ENCODE peak calls at places on chromosome 12, in seven cellular contexts. T is Panc1, R is endothelial cell, V is GM23338, C is lower leg skin, N is WTC11, G is fibroblast of lung. L is an unnamed sample.
A peak's percentile ranks its signal among the peaks of the same experiment; 100 is the strongest.

GRCh38 chr12:51746416-51746815 is 102.1 kb downstream of the FIGNL2 start:
- DNase-seq in V (no peak), G (no peak), C (no peak), T (no peak), N (no peak), R (no peak), L (no peak)

GRCh38 chr12:49014547-49014946 is 4.0 kb downstream of the PRKAG1 start:
- DNase-seq in V (peak; percentile 28), T (no peak), N (no peak), C (no peak), G (peak; percentile 49), R (no peak), L (no peak)

GRCh38 chr12:129873458-129873857 is 30.4 kb downstream of the TMEM132D start:
- DNase-seq in G (no peak), C (no peak), V (no peak), N (no peak), R (no peak), T (no peak), L (no peak)

GRCh38 chr12:101727098-101727497 is 12.2 kb downstream of the SYCP3 start:
- DNase-seq in G (no peak), T (no peak), R (no peak), N (no peak), V (no peak), C (no peak), L (no peak)

GRCh38 chr12:34303091-34303870 is 281.0 kb downstream of the ALG10 start:
- DNase-seq in C (peak; percentile 58), G (no peak), N (no peak), T (no peak), R (no peak), V (no peak), L (no peak)

GRCh38 chr12:88733003-88733402 is 152.7 kb upstream of the KITLG start:
- DNase-seq in G (no peak), R (no peak), T (no peak), N (no peak), V (no peak), C (no peak), L (no peak)

GRCh38 chr12:52139147-52139546 is 52.7 kb downstream of the KRT80 start:
- DNase-seq in G (no peak), N (no peak), V (no peak), C (no peak), R (no peak), T (no peak), L (no peak)

GRCh38 chr12:105212431-105212830 is 23.5 kb downstream of the APPL2 start:
- DNase-seq in G (peak; percentile 22), N (no peak), T (no peak), V (no peak), C (no peak), R (no peak), L (no peak)

GRCh38 chr12:19856389-19856788 is 417.1 kb downstream of the AEBP2 start:
- DNase-seq in N (no peak), R (no peak), T (no peak), V (no peak), C (no peak), G (peak; percentile 27), L (no peak)

GRCh38 chr12:12714276-12715001 is 2.7 kb upstream of the CDKN1B start:
- DNase-seq in N (no peak), C (no peak), R (peak; percentile 16), V (peak; percentile 71), G (peak; percentile 39), T (no peak), L (no peak)

GRCh38 chr12:96879301-96879700 is 27.8 kb upstream of the NEDD1 start:
- DNase-seq in V (no peak), R (no peak), T (no peak), C (no peak), N (no peak), G (no peak), L (no peak)

GRCh38 chr12:78035913-78036658 is 205.4 kb downstream of the NAV3 start:
- DNase-seq in C (no peak), G (peak; percentile 37), R (peak; percentile 15), N (no peak), V (peak; percentile 17), T (no peak), L (no peak)

DNA sequence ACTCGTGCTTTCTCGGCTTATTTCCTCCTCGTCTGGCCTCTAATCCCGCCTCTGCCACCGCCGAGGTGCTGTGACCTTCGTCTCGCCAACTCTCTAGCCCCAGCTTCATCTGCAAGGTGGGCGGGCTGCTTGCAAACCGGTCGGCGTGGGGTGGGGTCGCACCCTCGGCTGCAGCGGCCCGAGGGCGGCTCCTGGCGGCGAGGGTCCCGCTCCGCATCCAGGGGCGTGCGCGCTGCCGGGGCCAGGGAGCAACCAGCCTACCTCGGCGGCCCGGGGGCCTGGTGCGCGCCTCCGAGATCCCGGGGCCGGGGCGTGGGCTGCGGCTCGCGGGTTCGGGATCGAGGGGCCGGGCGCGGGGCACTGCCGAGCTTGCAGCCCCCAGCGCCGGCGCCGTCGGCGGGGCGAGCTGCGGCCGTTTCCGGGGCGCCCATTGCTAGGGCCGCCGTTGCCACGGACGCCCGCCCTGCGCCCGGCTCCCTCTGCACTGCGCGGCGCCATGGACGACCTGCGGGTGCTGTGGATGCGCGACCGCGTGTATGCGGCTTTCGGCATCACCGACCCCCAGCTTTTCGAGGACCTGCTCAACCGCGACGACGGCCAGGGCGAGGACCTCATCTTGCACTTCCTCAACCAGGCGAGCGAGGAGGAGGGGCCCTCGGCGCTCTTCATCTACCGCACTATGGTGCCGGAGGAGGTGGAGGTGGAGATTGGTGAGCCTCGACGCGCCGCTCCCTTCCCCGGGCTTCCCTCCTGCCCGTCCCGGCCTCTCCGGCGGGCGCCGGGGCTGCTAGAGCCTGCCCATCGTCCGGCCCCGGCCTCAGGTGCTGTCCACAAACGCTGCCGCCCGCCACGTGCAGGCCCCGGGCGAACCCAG is at the start of gene DNAH10:
- DNase-seq in C (peak; percentile 84), R (peak; percentile 82), V (peak; percentile 88), G (peak; percentile 26), T (no peak), N (peak; percentile 84), L (peak; percentile 86)
- TF ChIP-seq CTCF in C (no peak), R (peak; percentile 43), V (peak; percentile 59), G (peak; percentile 11), T (peak; percentile 79), N (no peak), L (peak; percentile 52)

GRCh38 chr12:94616217-94616729 is 34.1 kb downstream of the TMCC3 start:
- DNase-seq in N (no peak), V (peak; percentile 17), R (no peak), T (no peak), G (no peak), C (no peak), L (no peak)
- TF ChIP-seq CTCF in N (no peak), V (no peak), R (no peak), T (no peak), G (no peak), C (no peak), L (no peak)

DNA sequence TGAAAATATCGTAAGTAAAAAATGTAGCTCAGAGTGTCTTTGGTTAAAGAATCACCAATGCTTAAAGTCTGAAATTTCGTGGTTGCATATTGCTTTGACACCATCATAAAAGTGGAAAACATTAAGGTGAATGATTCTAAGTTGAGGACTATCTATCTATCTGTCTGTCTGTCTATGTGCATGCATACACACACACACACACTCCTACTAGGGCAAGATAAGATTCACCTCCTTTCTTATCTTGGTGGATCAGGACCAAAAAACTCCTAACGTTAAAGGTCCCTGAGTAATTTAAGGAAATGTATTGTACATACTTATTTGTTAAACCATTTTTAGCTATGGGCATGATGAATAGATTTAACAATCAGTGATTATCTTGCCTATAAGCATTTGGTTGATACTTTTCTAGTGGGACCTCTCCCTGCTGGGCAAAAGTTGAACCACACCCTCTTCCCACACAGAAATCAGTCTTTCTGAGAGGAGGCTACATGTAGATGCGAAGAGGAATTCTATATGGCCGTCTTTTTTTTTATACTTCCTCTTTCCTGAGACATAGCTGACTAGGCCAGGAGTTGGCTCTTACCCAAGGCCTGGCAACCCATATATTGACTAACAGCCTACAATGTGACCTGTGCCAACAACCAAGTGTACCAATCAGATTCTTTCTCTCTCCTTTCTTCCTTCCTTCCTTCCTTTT is 19.3 kb upstream of the LLPH start:
- DNase-seq in C (no peak), V (peak; percentile 43), R (no peak), T (no peak), N (no peak), G (no peak), L (no peak)
- TF ChIP-seq CTCF in C (no peak), V (peak; percentile 10), R (peak; percentile 69), T (no peak), N (no peak), G (no peak), L (peak; percentile 41)

DNA sequence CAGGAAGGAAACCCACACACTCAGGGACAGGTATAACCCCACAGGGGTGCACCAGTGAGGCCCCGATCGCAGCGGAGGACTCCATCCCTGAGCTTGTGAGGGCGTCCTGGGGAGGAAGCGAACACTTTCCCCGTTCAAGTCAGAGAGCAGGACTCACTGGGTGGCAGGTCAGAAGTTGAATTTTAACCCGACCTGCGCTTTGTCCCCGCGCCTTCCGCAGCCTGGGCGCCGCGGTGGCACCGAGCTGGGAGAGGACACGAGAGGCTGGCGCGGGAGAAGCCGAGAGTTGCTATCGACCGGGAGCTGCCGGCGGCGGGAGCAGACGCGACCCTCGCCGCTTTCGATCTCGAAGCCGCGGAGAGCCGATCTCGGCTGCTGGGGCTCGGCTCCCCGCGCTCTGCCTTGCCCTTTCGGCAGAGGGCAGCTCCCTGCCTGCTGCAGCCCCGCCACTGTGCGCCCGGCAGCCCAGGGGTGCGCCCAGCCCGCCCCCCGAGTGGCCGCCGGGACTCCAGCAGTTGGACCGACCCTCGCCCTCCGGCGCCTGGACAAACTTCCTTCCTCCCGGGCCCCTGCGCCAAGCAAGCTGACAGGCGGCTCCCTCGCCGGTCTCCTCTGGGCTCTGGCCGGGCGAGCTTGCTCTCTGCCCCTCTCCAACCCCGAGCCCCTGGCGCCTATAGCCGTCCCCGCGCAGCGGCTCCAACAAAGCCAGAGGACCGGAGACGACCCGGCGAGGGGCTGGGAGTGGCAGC is 918 bp downstream of the LIN7A start:
- DNase-seq in R (peak; percentile 65), V (peak; percentile 87), G (peak; percentile 66), C (peak; percentile 86), T (no peak), N (peak; percentile 79), L (peak; percentile 79)
- TF ChIP-seq CTCF in R (no peak), V (no peak), G (no peak), C (no peak), T (no peak), N (no peak), L (no peak)

DNA sequence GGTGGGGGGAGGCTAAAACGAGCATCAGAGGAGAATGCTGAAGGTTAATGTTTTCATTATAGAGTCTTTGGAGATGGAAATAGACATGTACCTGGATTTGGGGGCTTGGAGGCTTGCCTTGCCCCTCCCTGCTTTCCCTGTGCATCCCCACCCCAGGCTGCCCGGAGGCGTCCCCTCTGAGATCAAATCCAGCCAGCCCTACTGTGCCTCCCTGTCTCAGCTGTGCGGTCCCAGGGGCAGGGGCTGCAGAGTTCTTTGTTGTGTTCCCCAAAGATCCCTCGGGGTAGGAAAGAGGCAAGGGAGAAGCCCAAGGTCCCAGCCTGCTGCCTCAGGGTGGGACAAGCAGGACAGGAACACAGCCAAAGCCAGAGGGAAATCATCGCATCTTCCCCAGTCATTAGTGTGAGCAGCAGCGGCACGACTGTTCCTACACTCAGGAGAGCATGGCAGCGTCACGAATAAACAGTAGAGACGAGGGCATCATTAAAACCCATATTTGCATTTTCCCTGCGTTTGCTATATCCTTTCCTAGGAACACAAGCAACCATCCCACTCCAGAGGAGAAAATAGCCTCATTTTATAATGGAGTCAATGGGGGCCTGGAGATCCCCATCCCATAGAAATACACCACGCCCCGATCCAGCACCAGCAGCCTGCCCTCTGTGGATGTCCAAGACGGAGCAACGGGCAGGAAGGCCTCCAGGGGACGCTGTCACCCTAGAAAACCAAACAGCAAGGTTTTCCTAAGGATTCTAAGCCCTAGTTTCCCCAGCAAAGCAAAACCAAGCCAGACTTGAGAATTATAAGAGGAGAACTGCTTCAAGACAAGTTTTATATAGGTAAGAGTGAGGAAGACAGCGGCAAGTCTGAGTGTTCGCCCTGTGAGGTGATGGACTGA is 32.4 kb downstream of the ANO2 start:
- DNase-seq in T (no peak), V (peak; percentile 88), R (peak; percentile 70), N (peak; percentile 85), C (peak; percentile 69), G (no peak), L (peak; percentile 56)
- TF ChIP-seq CTCF in T (peak; percentile 58), V (peak; percentile 96), R (peak; percentile 70), N (peak; percentile 84), C (no peak), G (no peak), L (no peak)

L was measured in glutamatergic neuron.